ENCODE peak calls at places on chromosomes 11 and 22, in nine cellular contexts. A is HCT116, X is cardiac muscle cell, G is stomach, Q is IMR-90, Y is body of pancreas, R is thoracic aorta, P is bronchial epithelial cell, I is GM12865. J is an unnamed sample.

GRCh38 chr11:43903969-43904368 is 23.3 kb downstream of the ALKBH3 start:
- DNase-seq in I (no peak), Q (no peak), R (no peak), A (no peak), P (no peak), X (no peak), G (no peak), Y (no peak), J (no peak)

GRCh38 chr11:48000432-48000831 is 20.1 kb downstream of the PTPRJ start:
- DNase-seq in A (no peak), P (no peak), G (no peak), I (no peak), Q (no peak), Y (no peak), X (no peak), R (no peak), J (no peak)

GRCh38 chr11:494761-495536 is 12.1 kb downstream of the RNH1 start:
- DNase-seq in G (no peak), Q (no peak), Y (no peak), X (no peak), R (no peak), I (no peak), P (no peak), A (no peak), J (no peak)

GRCh38 chr11:103651341-103651998 is 385.0 kb upstream of the DDI1 start:
- DNase-seq in X (no peak), I (no peak), G (no peak), Y (no peak), Q (no peak), A (no peak), P (no peak), R (no peak), J (no peak)

GRCh38 chr11:84829162-84829561 is 798.0 kb downstream of the DLG2 start:
- DNase-seq in X (no peak), Q (no peak), Y (no peak), G (no peak), P (peak; percentile 68), I (no peak), R (no peak), A (no peak), J (peak; percentile 58)

GRCh38 chr11:106989056-106989455 is 29.2 kb downstream of the GUCY1A2 start:
- DNase-seq in Y (no peak), G (no peak), R (no peak), P (peak; percentile 39), A (no peak), Q (peak; percentile 3), X (peak; percentile 36), I (no peak), J (peak; percentile 45)

GRCh38 chr22:36467946-36468345 is 13.5 kb downstream of the TXN2 start:
- DNase-seq in A (peak; percentile 58), P (peak; percentile 86), I (no peak), X (peak; percentile 96), G (no peak), Y (no peak), Q (peak; percentile 97), R (no peak), J (peak; percentile 91)

GRCh38 chr11:19244621-19245020 is 3.9 kb upstream of the E2F8 start:
- DNase-seq in G (no peak), R (no peak), Q (no peak), Y (no peak), X (no peak), P (peak; percentile 97), I (no peak), A (no peak), J (peak; percentile 97)

GRCh38 chr11:19201737-19202605 is at the start of gene CSRP3:
- DNase-seq in X (no peak), P (no peak), G (no peak), R (no peak), A (no peak), I (no peak), Y (no peak), Q (peak; percentile 31), J (no peak)

GRCh38 chr11:92206441-92206840 is 18.2 kb upstream of the FAT3 start:
- DNase-seq in Q (no peak), R (no peak), P (no peak), A (no peak), Y (no peak), X (no peak), I (no peak), G (no peak), J (no peak)

GRCh38 chr11:17765381-17766359 is 31.1 kb downstream of the KCNC1 start:
- DNase-seq in Q (peak; percentile 17), Y (no peak), A (no peak), I (peak; percentile 7), X (no peak), G (no peak), R (no peak), P (no peak), J (no peak)

GRCh38 chr22:19553201-19553600 is 29.0 kb upstream of the CLDN5 start:
- DNase-seq in X (no peak), G (no peak), P (no peak), A (no peak), Y (no peak), R (no peak), I (no peak), Q (no peak), J (no peak)

GRCh38 chr11:61173456-61173855 is 12.2 kb upstream of the VPS37C start:
- DNase-seq in R (no peak), A (no peak), Y (no peak), Q (peak; percentile 34), X (peak; percentile 26), I (peak; percentile 49), G (peak; percentile 49), P (peak; percentile 16), J (peak; percentile 8)

DNA sequence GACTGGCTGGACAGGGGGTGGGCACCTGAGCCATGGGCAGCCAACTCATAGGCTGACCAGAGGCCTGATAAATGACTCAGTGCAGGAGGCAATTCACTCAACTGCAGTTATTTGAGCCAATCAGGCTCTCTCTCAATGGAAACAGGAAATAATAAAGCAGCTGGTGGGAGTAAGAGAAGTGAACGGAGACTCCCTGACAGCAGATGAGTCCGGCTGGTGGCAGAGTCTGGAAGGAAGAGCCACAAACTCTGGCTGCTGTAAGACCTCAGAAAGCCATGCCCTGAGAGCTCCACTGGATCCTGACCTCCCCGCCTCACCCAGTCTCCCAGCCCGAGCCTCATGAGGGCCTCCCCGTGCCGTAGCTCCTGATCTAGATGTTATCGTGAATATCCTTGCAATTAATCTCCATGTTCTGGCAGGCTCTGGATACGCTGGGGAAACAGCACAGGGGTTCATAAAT is 69.8 kb downstream of the TRIM29 start:
- DNase-seq in I (peak; percentile 43), P (peak; percentile 55), A (no peak), X (peak; percentile 59), R (no peak), Y (no peak), G (no peak), Q (peak; percentile 47), J (peak; percentile 22)
- H3K4me3 ChIP-seq in I (no peak overlapping the region), P (no peak overlapping the region), A (no peak overlapping the region), X (no peak overlapping the region), R (no peak overlapping the region), Y (no peak overlapping the region), G (no peak overlapping the region), Q (no peak overlapping the region), J (no peak overlapping the region)

GRCh38 chr11:116505466-116506247 is 267.1 kb downstream of the BUD13 start:
- DNase-seq in Y (no peak), G (no peak), I (no peak), X (no peak), A (no peak), P (no peak), R (no peak), Q (no peak), J (no peak)

GRCh38 chr11:116506446-116506845 is 266.3 kb downstream of the BUD13 start:
- DNase-seq in X (no peak), Q (no peak), G (no peak), A (no peak), Y (no peak), P (no peak), R (no peak), I (no peak), J (no peak)

GRCh38 chr11:116503216-116504160 is 269.3 kb downstream of the BUD13 start:
- DNase-seq in Q (no peak), A (no peak), I (no peak), R (no peak), G (no peak), X (no peak), P (no peak), Y (no peak), J (no peak)

GRCh38 chr11:116502641-116503061 is 270.1 kb downstream of the BUD13 start:
- DNase-seq in X (no peak), I (no peak), A (no peak), P (no peak), G (no peak), Q (no peak), Y (no peak), R (no peak), J (no peak)

GRCh38 chr11:116504541-116505149 is 268.1 kb downstream of the BUD13 start:
- DNase-seq in A (no peak), I (no peak), X (no peak), P (no peak), Y (no peak), R (no peak), Q (no peak), G (no peak), J (no peak)
- H3K4me3 ChIP-seq in A (no peak overlapping the region), I (no peak overlapping the region), X (no peak overlapping the region), P (no peak overlapping the region), Y (no peak overlapping the region), R (no peak overlapping the region), Q (no peak overlapping the region), G (no peak overlapping the region), J (no peak overlapping the region)

DNA sequence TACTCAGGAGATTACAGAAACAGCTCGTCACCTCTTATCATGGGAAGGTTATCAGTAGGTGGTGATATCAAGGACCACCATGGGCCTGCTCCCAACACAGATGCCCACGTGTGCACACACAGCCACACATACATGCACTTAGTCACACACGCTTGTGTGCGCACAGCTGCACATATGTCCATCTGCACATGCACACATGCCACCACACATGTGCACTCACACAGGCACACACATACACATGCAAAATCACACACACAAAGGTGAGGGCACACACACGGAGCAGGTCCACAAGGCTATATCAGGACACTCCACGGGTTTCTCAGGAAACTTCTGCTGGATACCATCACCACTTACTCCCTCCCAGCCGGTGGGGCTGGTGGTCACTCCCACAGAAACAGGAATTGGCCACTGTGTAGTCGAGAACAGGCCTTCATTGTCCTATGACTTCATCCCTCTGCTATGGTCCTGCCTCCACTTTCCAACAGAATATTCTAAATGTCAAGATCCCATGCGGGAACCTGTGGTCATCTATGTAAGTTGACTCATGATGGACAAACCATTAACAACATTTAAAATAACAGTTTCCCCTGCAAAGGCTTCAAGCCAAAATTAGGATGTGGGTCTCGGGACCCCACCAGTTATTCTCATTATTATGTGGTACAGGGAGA is 2.2 kb downstream of the C11orf24 start:
- DNase-seq in X (peak; percentile 79), I (no peak), R (no peak), Y (no peak), G (no peak), P (no peak), Q (peak; percentile 92), A (no peak), J (no peak)
- H3K4me3 ChIP-seq in X (no peak overlapping the region), I (no peak overlapping the region), R (peak overlapping the region; percentile 90), Y (no peak overlapping the region), G (no peak overlapping the region), P (no peak overlapping the region), Q (peak overlapping the region; percentile 1), A (no peak overlapping the region), J (no peak overlapping the region)

DNA sequence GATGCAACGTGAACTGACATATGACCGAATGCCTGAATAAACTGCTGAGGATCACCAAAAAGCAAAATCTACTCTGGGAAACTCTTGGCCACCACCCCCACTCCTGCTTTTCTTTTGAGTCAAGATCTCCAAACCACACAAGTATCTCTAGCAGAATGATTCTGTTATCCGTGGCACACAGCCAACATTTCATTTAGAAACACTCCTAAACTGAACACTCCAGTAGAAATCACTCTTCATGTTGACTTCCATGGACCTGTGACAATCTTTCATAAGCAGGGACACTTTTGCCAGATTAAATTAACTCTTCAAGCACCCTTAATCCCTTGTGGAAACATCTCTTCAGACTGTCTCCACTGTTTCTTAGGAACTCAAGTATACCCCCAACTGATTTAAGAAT is 44.4 kb downstream of the VSIG10L2 start:
- DNase-seq in X (peak; percentile 77), Y (no peak), G (no peak), P (peak; percentile 13), R (no peak), Q (peak; percentile 67), A (no peak), I (peak; percentile 21), J (peak; percentile 5)
- H3K4me3 ChIP-seq in X (no peak overlapping the region), Y (no peak overlapping the region), G (no peak overlapping the region), P (no peak overlapping the region), R (no peak overlapping the region), Q (no peak overlapping the region), A (no peak overlapping the region), I (no peak overlapping the region), J (no peak overlapping the region)

J was measured in epithelial cell of esophagus.